ENCODE peak calls at places on chromosomes 11 and 22, in six cellular contexts. One of them, this sample, is unnamed.

GRCh38 chr11:75281469-75282095 is 41.0 kb downstream of the TPBGL start:
- DNase-seq in ecto neural progenitor cell: no peak
- DNase-seq in stimulated activated CD4-positive, alpha-beta T cell treated with anti-CD3 and anti-CD28 coated beads, Interleukin-12 subunit alpha, Interleukin-12 subunit beta, amount 100 ng/mL, for 4 hours: no peak
- DNase-seq in SHP77: no peak
- DNase-seq in NCI-H510A treated with DMSO at 0.1 percent for 48 hours: no peak
- DNase-seq in sciatic nerve: peak; percentile 49
- DNase-seq in this sample: no peak

GRCh38 chr11:112024778-112025678 is at the start of gene DLAT:
- DNase-seq in ecto neural progenitor cell: peak; percentile 96
- DNase-seq in stimulated activated CD4-positive, alpha-beta T cell treated with anti-CD3 and anti-CD28 coated beads, Interleukin-12 subunit alpha, Interleukin-12 subunit beta, amount 100 ng/mL, for 4 hours: peak; percentile 77
- DNase-seq in SHP77: peak; percentile 93
- DNase-seq in NCI-H510A treated with DMSO at 0.1 percent for 48 hours: peak; percentile 91
- DNase-seq in sciatic nerve: peak; percentile 88
- DNase-seq in this sample: peak; percentile 93

GRCh38 chr22:32713737-32714457 is 87.6 kb upstream of the TIMP3 start:
- DNase-seq in ecto neural progenitor cell: no peak
- DNase-seq in stimulated activated CD4-positive, alpha-beta T cell treated with anti-CD3 and anti-CD28 coated beads, Interleukin-12 subunit alpha, Interleukin-12 subunit beta, amount 100 ng/mL, for 4 hours: no peak
- DNase-seq in SHP77: no peak
- DNase-seq in NCI-H510A treated with DMSO at 0.1 percent for 48 hours: no peak
- DNase-seq in sciatic nerve: no peak
- DNase-seq in this sample: no peak

GRCh38 chr11:128868851-128869671 is 2.0 kb upstream of the KCNJ1 start:
- DNase-seq in ecto neural progenitor cell: no peak
- DNase-seq in stimulated activated CD4-positive, alpha-beta T cell treated with anti-CD3 and anti-CD28 coated beads, Interleukin-12 subunit alpha, Interleukin-12 subunit beta, amount 100 ng/mL, for 4 hours: no peak
- DNase-seq in SHP77: no peak
- DNase-seq in NCI-H510A treated with DMSO at 0.1 percent for 48 hours: no peak
- DNase-seq in sciatic nerve: no peak
- DNase-seq in this sample: no peak

GRCh38 chr22:33018232-33018864 is 39.8 kb downstream of the SYN3 start:
- DNase-seq in ecto neural progenitor cell: peak; percentile 78
- DNase-seq in stimulated activated CD4-positive, alpha-beta T cell treated with anti-CD3 and anti-CD28 coated beads, Interleukin-12 subunit alpha, Interleukin-12 subunit beta, amount 100 ng/mL, for 4 hours: peak; percentile 37
- DNase-seq in SHP77: no peak
- DNase-seq in NCI-H510A treated with DMSO at 0.1 percent for 48 hours: peak; percentile 32
- DNase-seq in sciatic nerve: peak; percentile 71
- DNase-seq in this sample: peak; percentile 69

GRCh38 chr22:24389680-24390079 is 37.7 kb upstream of the ADORA2A start:
- DNase-seq in ecto neural progenitor cell: no peak
- DNase-seq in stimulated activated CD4-positive, alpha-beta T cell treated with anti-CD3 and anti-CD28 coated beads, Interleukin-12 subunit alpha, Interleukin-12 subunit beta, amount 100 ng/mL, for 4 hours: no peak
- DNase-seq in SHP77: no peak
- DNase-seq in NCI-H510A treated with DMSO at 0.1 percent for 48 hours: no peak
- DNase-seq in sciatic nerve: no peak
- DNase-seq in this sample: no peak

GRCh38 chr11:88484873-88485621 is 147.5 kb upstream of the CTSC start:
- DNase-seq in ecto neural progenitor cell: no peak
- DNase-seq in stimulated activated CD4-positive, alpha-beta T cell treated with anti-CD3 and anti-CD28 coated beads, Interleukin-12 subunit alpha, Interleukin-12 subunit beta, amount 100 ng/mL, for 4 hours: peak; percentile 10
- DNase-seq in SHP77: peak; percentile 21
- DNase-seq in NCI-H510A treated with DMSO at 0.1 percent for 48 hours: peak; percentile 32
- DNase-seq in sciatic nerve: no peak
- DNase-seq in this sample: peak; percentile 71

GRCh38 chr11:105367129-105367528 is 227.6 kb upstream of the CARD18 start:
- DNase-seq in ecto neural progenitor cell: no peak
- DNase-seq in stimulated activated CD4-positive, alpha-beta T cell treated with anti-CD3 and anti-CD28 coated beads, Interleukin-12 subunit alpha, Interleukin-12 subunit beta, amount 100 ng/mL, for 4 hours: no peak
- DNase-seq in SHP77: no peak
- DNase-seq in NCI-H510A treated with DMSO at 0.1 percent for 48 hours: no peak
- DNase-seq in sciatic nerve: no peak
- DNase-seq in this sample: no peak

GRCh38 chr11:130124096-130124495 is 35.5 kb upstream of the ST14 start:
- DNase-seq in ecto neural progenitor cell: no peak
- DNase-seq in stimulated activated CD4-positive, alpha-beta T cell treated with anti-CD3 and anti-CD28 coated beads, Interleukin-12 subunit alpha, Interleukin-12 subunit beta, amount 100 ng/mL, for 4 hours: no peak
- DNase-seq in SHP77: no peak
- DNase-seq in NCI-H510A treated with DMSO at 0.1 percent for 48 hours: no peak
- DNase-seq in sciatic nerve: no peak
- DNase-seq in this sample: no peak

GRCh38 chr11:34773826-34774225 is 142.4 kb downstream of the APIP start:
- DNase-seq in ecto neural progenitor cell: no peak
- DNase-seq in stimulated activated CD4-positive, alpha-beta T cell treated with anti-CD3 and anti-CD28 coated beads, Interleukin-12 subunit alpha, Interleukin-12 subunit beta, amount 100 ng/mL, for 4 hours: no peak
- DNase-seq in SHP77: no peak
- DNase-seq in NCI-H510A treated with DMSO at 0.1 percent for 48 hours: no peak
- DNase-seq in sciatic nerve: no peak
- DNase-seq in this sample: no peak

GRCh38 chr11:108592591-108593213 is 866 bp downstream of the EXPH5 start:
- DNase-seq in ecto neural progenitor cell: peak; percentile 69
- DNase-seq in stimulated activated CD4-positive, alpha-beta T cell treated with anti-CD3 and anti-CD28 coated beads, Interleukin-12 subunit alpha, Interleukin-12 subunit beta, amount 100 ng/mL, for 4 hours: peak; percentile 45
- DNase-seq in SHP77: peak; percentile 12
- DNase-seq in NCI-H510A treated with DMSO at 0.1 percent for 48 hours: peak; percentile 16
- DNase-seq in sciatic nerve: peak; percentile 64
- DNase-seq in this sample: peak; percentile 78

GRCh38 chr11:88378422-88379066 is 41.0 kb upstream of the CTSC start:
- DNase-seq in ecto neural progenitor cell: no peak
- DNase-seq in stimulated activated CD4-positive, alpha-beta T cell treated with anti-CD3 and anti-CD28 coated beads, Interleukin-12 subunit alpha, Interleukin-12 subunit beta, amount 100 ng/mL, for 4 hours: no peak
- DNase-seq in SHP77: no peak
- DNase-seq in NCI-H510A treated with DMSO at 0.1 percent for 48 hours: no peak
- DNase-seq in sciatic nerve: no peak
- DNase-seq in this sample: no peak

GRCh38 chr11:47863189-47863892 is 15.2 kb upstream of the NUP160 start:
- DNase-seq in ecto neural progenitor cell: no peak
- DNase-seq in stimulated activated CD4-positive, alpha-beta T cell treated with anti-CD3 and anti-CD28 coated beads, Interleukin-12 subunit alpha, Interleukin-12 subunit beta, amount 100 ng/mL, for 4 hours: no peak
- DNase-seq in SHP77: no peak
- DNase-seq in NCI-H510A treated with DMSO at 0.1 percent for 48 hours: no peak
- DNase-seq in sciatic nerve: no peak
- DNase-seq in this sample: no peak

GRCh38 chr22:27097933-27098332 is 440.5 kb downstream of the MIAT start:
- DNase-seq in ecto neural progenitor cell: no peak
- DNase-seq in stimulated activated CD4-positive, alpha-beta T cell treated with anti-CD3 and anti-CD28 coated beads, Interleukin-12 subunit alpha, Interleukin-12 subunit beta, amount 100 ng/mL, for 4 hours: no peak
- DNase-seq in SHP77: no peak
- DNase-seq in NCI-H510A treated with DMSO at 0.1 percent for 48 hours: no peak
- DNase-seq in sciatic nerve: no peak
- DNase-seq in this sample: no peak

GRCh38 chr11:65170058-65170534 is at the start of gene SPDYC:
- DNase-seq in ecto neural progenitor cell: peak; percentile 67
- DNase-seq in stimulated activated CD4-positive, alpha-beta T cell treated with anti-CD3 and anti-CD28 coated beads, Interleukin-12 subunit alpha, Interleukin-12 subunit beta, amount 100 ng/mL, for 4 hours: no peak
- DNase-seq in SHP77: no peak
- DNase-seq in NCI-H510A treated with DMSO at 0.1 percent for 48 hours: no peak
- DNase-seq in sciatic nerve: peak; percentile 50
- DNase-seq in this sample: no peak

GRCh38 chr11:655036-655726 is 18.1 kb downstream of the DRD4 start:
- DNase-seq in ecto neural progenitor cell: no peak
- DNase-seq in stimulated activated CD4-positive, alpha-beta T cell treated with anti-CD3 and anti-CD28 coated beads, Interleukin-12 subunit alpha, Interleukin-12 subunit beta, amount 100 ng/mL, for 4 hours: no peak
- DNase-seq in SHP77: no peak
- DNase-seq in NCI-H510A treated with DMSO at 0.1 percent for 48 hours: no peak
- DNase-seq in sciatic nerve: no peak
- DNase-seq in this sample: no peak

GRCh38 chr11:134036484-134037092 is 32.3 kb upstream of the JAM3 start:
- DNase-seq in ecto neural progenitor cell: no peak
- DNase-seq in stimulated activated CD4-positive, alpha-beta T cell treated with anti-CD3 and anti-CD28 coated beads, Interleukin-12 subunit alpha, Interleukin-12 subunit beta, amount 100 ng/mL, for 4 hours: no peak
- DNase-seq in SHP77: no peak
- DNase-seq in NCI-H510A treated with DMSO at 0.1 percent for 48 hours: no peak
- DNase-seq in sciatic nerve: no peak
- DNase-seq in this sample: peak; percentile 67

GRCh38 chr11:28547395-28547794 is 439.2 kb downstream of the METTL15 start:
- DNase-seq in ecto neural progenitor cell: no peak
- DNase-seq in stimulated activated CD4-positive, alpha-beta T cell treated with anti-CD3 and anti-CD28 coated beads, Interleukin-12 subunit alpha, Interleukin-12 subunit beta, amount 100 ng/mL, for 4 hours: no peak
- DNase-seq in SHP77: no peak
- DNase-seq in NCI-H510A treated with DMSO at 0.1 percent for 48 hours: no peak
- DNase-seq in sciatic nerve: no peak
- DNase-seq in this sample: no peak

GRCh38 chr22:44667276-44667675 is 34.7 kb upstream of the PRR5 start:
- DNase-seq in ecto neural progenitor cell: no peak
- DNase-seq in stimulated activated CD4-positive, alpha-beta T cell treated with anti-CD3 and anti-CD28 coated beads, Interleukin-12 subunit alpha, Interleukin-12 subunit beta, amount 100 ng/mL, for 4 hours: no peak
- DNase-seq in SHP77: no peak
- DNase-seq in NCI-H510A treated with DMSO at 0.1 percent for 48 hours: no peak
- DNase-seq in sciatic nerve: no peak
- DNase-seq in this sample: no peak

GRCh38 chr11:60987577-60988277 is 16.2 kb downstream of the CD6 start:
- DNase-seq in ecto neural progenitor cell: no peak
- DNase-seq in stimulated activated CD4-positive, alpha-beta T cell treated with anti-CD3 and anti-CD28 coated beads, Interleukin-12 subunit alpha, Interleukin-12 subunit beta, amount 100 ng/mL, for 4 hours: no peak
- DNase-seq in SHP77: no peak
- DNase-seq in NCI-H510A treated with DMSO at 0.1 percent for 48 hours: no peak
- DNase-seq in sciatic nerve: no peak
- DNase-seq in this sample: peak; percentile 86

This sample was measured in activated effector memory CD4-positive, alpha-beta T cell treated with anti-CD3 and anti-CD28 coated beads, Interleukin-2, amount 50 U/mL, for 16 hours.